ENCODE peak calls at places on chromosome 2, in nine cellular contexts. V, Z, I, G, F, N, A, K and Q are unnamed samples.

GRCh38 chr2:204655101-204655500 is 109.8 kb downstream of the PARD3B start:
- DNase-seq in V (no peak), Z (no peak), I (no peak), G (no peak), F (peak; percentile 66), N (no peak), A (no peak), K (peak; percentile 77), Q (no peak)

GRCh38 chr2:26590960-26591618 is 50.1 kb downstream of the CIB4 start:
- DNase-seq in V (no peak), Z (no peak), I (no peak), G (no peak), F (no peak), N (peak; percentile 23), A (no peak), K (no peak), Q (no peak)

GRCh38 chr2:227890495-227891079 is 19.2 kb downstream of the DAW1 start:
- DNase-seq in V (peak; percentile 48), Z (peak; percentile 22), I (peak; percentile 18), G (no peak), F (peak; percentile 83), N (no peak), A (no peak), K (peak; percentile 82), Q (no peak)

GRCh38 chr2:96315400-96316071 is 9.6 kb upstream of the ITPRIPL1 start:
- DNase-seq in V (peak; percentile 65), Z (no peak), I (no peak), G (no peak), F (peak; percentile 91), N (no peak), A (no peak), K (peak; percentile 78), Q (no peak)

GRCh38 chr2:241048149-241048948 is 49.9 kb downstream of the SNED1 start:
- DNase-seq in V (no peak), Z (no peak), I (no peak), G (no peak), F (no peak), N (no peak), A (no peak), K (no peak), Q (no peak)

GRCh38 chr2:26740346-26740745 is 23.7 kb upstream of the SLC35F6 start:
- DNase-seq in V (no peak), Z (no peak), I (no peak), G (no peak), F (no peak), N (no peak), A (no peak), K (no peak), Q (no peak)

GRCh38 chr2:231364961-231365810 is 30.3 kb upstream of the B3GNT7 start:
- DNase-seq in V (no peak), Z (peak; percentile 90), I (no peak), G (peak; percentile 60), F (peak; percentile 76), N (peak; percentile 45), A (no peak), K (peak; percentile 63), Q (peak; percentile 34)

GRCh38 chr2:54606393-54606973 is 117.0 kb upstream of the EML6 start:
- DNase-seq in V (no peak), Z (no peak), I (no peak), G (no peak), F (no peak), N (no peak), A (no peak), K (peak; percentile 58), Q (no peak)

GRCh38 chr2:73111300-73112025 is 1.3 kb downstream of the RAB11FIP5 start:
- DNase-seq in V (no peak), Z (peak; percentile 62), I (no peak), G (no peak), F (peak; percentile 61), N (no peak), A (no peak), K (no peak), Q (peak; percentile 36)

GRCh38 chr2:197851451-197851850 is 47.1 kb downstream of the PLCL1 start:
- DNase-seq in V (peak; percentile 28), Z (no peak), I (no peak), G (no peak), F (no peak), N (no peak), A (no peak), K (no peak), Q (no peak)

GRCh38 chr2:85785871-85786270 is 32.1 kb downstream of the ATOH8 start:
- DNase-seq in V (no peak), Z (no peak), I (no peak), G (no peak), F (no peak), N (peak; percentile 15), A (no peak), K (no peak), Q (no peak)

GRCh38 chr2:240917684-240918257 is 11.6 kb downstream of the CROCC2 start:
- DNase-seq in V (no peak), Z (no peak), I (no peak), G (peak; percentile 48), F (no peak), N (peak; percentile 33), A (no peak), K (no peak), Q (no peak)

GRCh38 chr2:10222-10875 is 36.0 kb downstream of the FAM110C start:
- DNase-seq in V (no peak), Z (no peak), I (no peak), G (no peak), F (peak; percentile 4), N (no peak), A (no peak), K (peak; percentile 3), Q (no peak)

GRCh38 chr2:119939915-119940314 is 73.0 kb upstream of the EPB41L5 start:
- DNase-seq in V (no peak), Z (no peak), I (no peak), G (no peak), F (no peak), N (no peak), A (no peak), K (no peak), Q (no peak)

GRCh38 chr2:6883448-6884122 is 6.0 kb downstream of the RSAD2 start:
- DNase-seq in V (no peak), Z (no peak), I (no peak), G (no peak), F (no peak), N (no peak), A (no peak), K (no peak), Q (no peak)

GRCh38 chr2:37740330-37740729 is 68.9 kb upstream of the CDC42EP3 start:
- DNase-seq in V (no peak), Z (no peak), I (no peak), G (no peak), F (peak; percentile 71), N (no peak), A (no peak), K (peak; percentile 41), Q (no peak)

GRCh38 chr2:42170619-42171395 is 1.7 kb downstream of the EML4 start:
- DNase-seq in V (no peak), Z (no peak), I (no peak), G (no peak), F (no peak), N (no peak), A (no peak), K (peak; percentile 22), Q (no peak)

GRCh38 chr2:47067788-47068407 is 87.2 kb downstream of the STPG4 start:
- DNase-seq in V (no peak), Z (no peak), I (no peak), G (no peak), F (no peak), N (no peak), A (no peak), K (no peak), Q (no peak)
- TF ChIP-seq CTCF in V (no peak), Z (no peak), I (no peak), G (no peak), F (no peak), N (no peak), A (no peak), K (no peak), Q (no peak)

DNA sequence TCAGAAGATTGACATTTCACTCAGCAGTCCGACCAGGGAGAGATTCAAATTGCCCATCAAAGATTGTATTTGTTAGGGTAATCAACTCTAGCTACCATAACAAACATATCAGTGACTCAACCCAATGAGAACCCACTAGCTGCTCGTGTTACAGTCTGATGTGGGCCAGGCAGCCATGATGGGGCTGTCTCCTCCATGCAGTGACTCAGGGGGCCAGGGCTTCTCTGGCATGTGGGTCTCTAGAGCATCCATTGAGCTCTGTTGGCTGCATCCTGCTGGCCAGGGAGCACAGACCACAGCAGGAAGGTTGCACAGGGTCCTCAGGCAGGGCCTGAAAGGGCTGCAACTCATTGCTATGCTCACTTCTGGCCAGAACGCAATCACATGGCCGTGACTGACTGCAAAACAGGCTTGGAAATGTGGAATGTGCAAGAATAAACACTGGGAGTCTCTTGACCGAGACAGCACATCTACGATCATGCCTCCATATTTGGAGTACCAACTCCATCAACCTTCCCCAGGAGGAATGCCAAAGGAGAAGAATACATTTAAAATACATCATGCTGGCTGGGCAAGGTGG is 216.8 kb downstream of the EIPR1 start:
- DNase-seq in V (no peak), Z (no peak), I (no peak), G (no peak), F (no peak), N (peak; percentile 26), A (no peak), K (no peak), Q (no peak)
- TF ChIP-seq CTCF in V (no peak), Z (no peak), I (no peak), G (no peak), F (no peak), N (no peak), A (no peak), K (no peak), Q (no peak)

GRCh38 chr2:233838726-233839446 is 15.4 kb downstream of the HJURP start:
- DNase-seq in V (no peak), Z (no peak), I (no peak), G (no peak), F (no peak), N (no peak), A (no peak), K (no peak), Q (no peak)
- TF ChIP-seq CTCF in V (no peak), Z (no peak), I (no peak), G (no peak), F (no peak), N (no peak), A (no peak), K (no peak), Q (no peak)

GRCh38 chr2:177717831-177718618 is 325.5 kb downstream of the AGPS start:
- DNase-seq in V (no peak), Z (no peak), I (no peak), G (no peak), F (peak; percentile 5), N (no peak), A (no peak), K (no peak), Q (no peak)
- TF ChIP-seq CTCF in V (peak; percentile 17), Z (peak; percentile 31), I (peak; percentile 7), G (no peak), F (peak; percentile 9), N (no peak), A (peak; percentile 28), K (no peak), Q (peak; percentile 30)

GRCh38 chr2:136423516-136423996 is 305.6 kb upstream of the CXCR4 start:
- DNase-seq in V (peak; percentile 83), Z (peak; percentile 43), I (no peak), G (peak; percentile 57), F (peak; percentile 63), N (peak; percentile 62), A (peak; percentile 78), K (peak; percentile 59), Q (peak; percentile 83)
- TF ChIP-seq CTCF in V (peak; percentile 79), Z (peak; percentile 78), I (peak; percentile 89), G (peak; percentile 70), F (peak; percentile 88), N (peak; percentile 88), A (peak; percentile 96), K (peak; percentile 84), Q (peak; percentile 91)